ENCODE peak calls at places on chromosomes 16 and 17, in ten cellular contexts. Z, F, L, R, T, P, K, Q, A and E are unnamed samples.

GRCh38 chr17:69499301-69499700 is 84.8 kb downstream of the MAP2K6 start:
- DNase-seq in K (no peak), T (no peak), Q (no peak), P (peak; percentile 40), L (no peak), R (no peak), A (no peak), Z (no peak), F (no peak), E (no peak)

GRCh38 chr16:89077076-89077475 is 16.6 kb upstream of the ACSF3 start:
- DNase-seq in Q (no peak), K (no peak), A (no peak), P (no peak), L (no peak), T (no peak), F (no peak), R (no peak), Z (no peak), E (peak; percentile 54)

GRCh38 chr16:2025878-2026460 is 733 bp upstream of the NHERF2 start:
- DNase-seq in F (no peak), Z (no peak), K (no peak), Q (no peak), P (no peak), A (no peak), R (no peak), L (no peak), T (no peak), E (no peak)

GRCh38 chr17:61200349-61200735 is 199.3 kb upstream of the TBX2 start:
- DNase-seq in P (peak; percentile 51), T (no peak), K (no peak), L (no peak), A (no peak), Z (no peak), F (peak; percentile 62), R (no peak), Q (no peak), E (no peak)

GRCh38 chr16:86990451-86990850 is 326.7 kb downstream of the C16orf95 start:
- DNase-seq in T (peak; percentile 42), Q (no peak), A (no peak), F (no peak), K (no peak), R (no peak), P (no peak), Z (no peak), L (no peak), E (no peak)

GRCh38 chr17:65052585-65052984 is 4.0 kb downstream of the GNA13 start:
- DNase-seq in F (no peak), A (no peak), Z (no peak), R (no peak), P (no peak), L (no peak), K (no peak), T (no peak), Q (no peak), E (no peak)

GRCh38 chr17:75151893-75152292 is 2.4 kb downstream of the JPT1 start:
- DNase-seq in R (no peak), A (no peak), Q (no peak), Z (peak; percentile 9), L (no peak), P (peak; percentile 25), K (no peak), T (no peak), F (peak; percentile 52), E (no peak)

GRCh38 chr16:20928774-20929411 is 28.3 kb downstream of the LYRM1 start:
- DNase-seq in R (peak; percentile 81), P (peak; percentile 37), Z (no peak), Q (peak; percentile 93), T (no peak), L (no peak), F (no peak), K (peak; percentile 83), A (no peak), E (no peak)

GRCh38 chr17:78306913-78307312 is 53.0 kb downstream of the SOCS3 start:
- DNase-seq in Q (no peak), K (no peak), P (no peak), R (no peak), T (no peak), L (no peak), F (no peak), Z (no peak), A (no peak), E (no peak)

GRCh38 chr17:12789976-12790805 is 893 bp downstream of the ARHGAP44 start:
- DNase-seq in P (no peak), F (no peak), R (peak; percentile 13), A (peak; percentile 37), L (no peak), K (no peak), T (no peak), Z (no peak), Q (no peak), E (peak; percentile 33)

GRCh38 chr16:11595908-11596504 is 9.3 kb upstream of the LITAF start:
- DNase-seq in Z (no peak), P (no peak), K (no peak), F (no peak), A (no peak), R (no peak), Q (no peak), L (peak; percentile 24), T (no peak), E (peak; percentile 54)

GRCh38 chr17:29219378-29220047 is 27.1 kb upstream of the CRYBA1 start:
- DNase-seq in Z (peak; percentile 90), F (peak; percentile 83), T (peak; percentile 86), K (peak; percentile 81), R (peak; percentile 94), A (peak; percentile 87), Q (peak; percentile 79), P (peak; percentile 89), L (peak; percentile 75), E (peak; percentile 70)

GRCh38 chr17:28738680-28739384 is 5.0 kb upstream of the TRAF4 start:
- DNase-seq in A (no peak), Q (no peak), L (peak; percentile 46), T (no peak), R (no peak), P (no peak), K (no peak), F (no peak), Z (no peak), E (no peak)

GRCh38 chr16:27322858-27323780 is 9.3 kb downstream of the IL4R start:
- DNase-seq in Z (no peak), A (no peak), F (no peak), P (no peak), K (no peak), Q (no peak), R (no peak), L (no peak), T (no peak), E (no peak)

GRCh38 chr16:29848420-29849297 is 14.4 kb downstream of the CDIPT start:
- DNase-seq in A (peak; percentile 70), K (peak; percentile 71), L (peak; percentile 91), R (peak; percentile 82), T (peak; percentile 63), P (peak; percentile 70), F (peak; percentile 63), Q (peak; percentile 60), Z (peak; percentile 77), E (peak; percentile 97)
- TF ChIP-seq CTCF in A (peak; percentile 75), K (peak; percentile 93), L (peak; percentile 86), R (peak; percentile 95), T (peak; percentile 83), P (peak; percentile 94), F (peak; percentile 74), Q (peak; percentile 82), Z (peak; percentile 92), E (peak; percentile 73)

GRCh38 chr17:35729405-35729833 is 2.0 kb upstream of the RASL10B start:
- DNase-seq in K (no peak), T (no peak), F (no peak), R (no peak), A (no peak), Z (no peak), P (no peak), L (no peak), Q (no peak), E (no peak)

GRCh38 chr17:35731932-35732805 is 730 bp downstream of the RASL10B start:
- DNase-seq in Q (no peak), P (no peak), T (no peak), L (no peak), A (no peak), R (peak; percentile 37), Z (no peak), F (no peak), K (no peak), E (no peak)

GRCh38 chr17:35728551-35728950 is 2.9 kb upstream of the RASL10B start:
- DNase-seq in L (no peak), R (no peak), Z (no peak), A (no peak), F (no peak), T (no peak), P (no peak), Q (no peak), K (no peak), E (no peak)

GRCh38 chr17:35731239-35731931 is at the start of gene RASL10B:
- DNase-seq in Q (peak; percentile 22), K (no peak), A (peak; percentile 59), P (peak; percentile 39), T (peak; percentile 28), L (peak; percentile 78), Z (peak; percentile 34), R (peak; percentile 85), F (peak; percentile 31), E (no peak)

GRCh38 chr17:35730400-35731005 is 936 bp upstream of the RASL10B start:
- DNase-seq in A (no peak), R (no peak), T (no peak), P (no peak), L (no peak), K (peak; percentile 56), Z (no peak), Q (no peak), F (no peak), E (no peak)
- TF ChIP-seq CTCF in A (no peak), R (no peak), T (no peak), P (no peak), L (no peak), K (no peak), Z (no peak), Q (no peak), F (no peak), E (no peak)

GRCh38 chr17:1627219-1627986 is 1.2 kb downstream of the SLC43A2 start:
- DNase-seq in P (no peak), A (peak; percentile 32), Z (no peak), R (no peak), T (no peak), Q (no peak), K (no peak), F (no peak), L (peak; percentile 78), E (peak; percentile 89)
- TF ChIP-seq CTCF in P (no peak), A (no peak), Z (no peak), R (no peak), T (no peak), Q (no peak), K (no peak), F (no peak), L (no peak), E (no peak)

GRCh38 chr16:19555938-19556778 is 655 bp downstream of the VPS35L start:
- DNase-seq in L (no peak), R (peak; percentile 41), Q (peak; percentile 23), F (peak; percentile 26), Z (peak; percentile 42), P (peak; percentile 39), T (peak; percentile 52), K (peak; percentile 57), A (peak; percentile 53), E (no peak)
- TF ChIP-seq CTCF in L (no peak), R (peak; percentile 2), Q (peak; percentile 28), F (no peak), Z (peak; percentile 21), P (peak; percentile 7), T (no peak), K (no peak), A (peak; percentile 28), E (no peak)